ENCODE peak calls at places on chromosomes 12 and 14, in four cellular contexts. One of them, this sample, is unnamed.

GRCh38 chr14:99548285-99548684 is 55.7 kb downstream of the CCDC85C start:
- DNase-seq in astrocyte of the cerebellum: no peak
- DNase-seq in iPS DF 19.7: no peak
- DNase-seq in testis: no peak
- DNase-seq in this sample: no peak

GRCh38 chr14:99225804-99226203 is 46.2 kb downstream of the BCL11B start:
- DNase-seq in astrocyte of the cerebellum: no peak
- DNase-seq in iPS DF 19.7: no peak
- DNase-seq in testis: no peak
- DNase-seq in this sample: no peak

GRCh38 chr12:118821386-118821928 is 159.9 kb upstream of the SRRM4 start:
- DNase-seq in astrocyte of the cerebellum: no peak
- DNase-seq in iPS DF 19.7: peak
- DNase-seq in testis: no peak
- DNase-seq in this sample: no peak

GRCh38 chr14:102318781-102319276 is 717 bp upstream of the ZNF839 start:
- DNase-seq in astrocyte of the cerebellum: no peak
- DNase-seq in iPS DF 19.7: no peak
- DNase-seq in testis: no peak
- DNase-seq in this sample: no peak

GRCh38 chr12:65566776-65567175 is 257.5 kb upstream of the HMGA2 start:
- DNase-seq in astrocyte of the cerebellum: no peak
- DNase-seq in iPS DF 19.7: no peak
- DNase-seq in testis: no peak
- DNase-seq in this sample: no peak

GRCh38 chr14:32374155-32374554 is 45.1 kb downstream of the AKAP6 start:
- DNase-seq in astrocyte of the cerebellum: no peak
- DNase-seq in iPS DF 19.7: no peak
- DNase-seq in testis: no peak
- DNase-seq in this sample: no peak

GRCh38 chr12:90368081-90368480 is 586.9 kb downstream of the CCER1 start:
- DNase-seq in astrocyte of the cerebellum: no peak
- DNase-seq in iPS DF 19.7: no peak
- DNase-seq in testis: no peak
- DNase-seq in this sample: no peak

GRCh38 chr12:125166046-125166445 is 100.8 kb downstream of the AACS start:
- DNase-seq in astrocyte of the cerebellum: no peak
- DNase-seq in iPS DF 19.7: no peak
- DNase-seq in testis: no peak
- DNase-seq in this sample: no peak

GRCh38 chr12:101823891-101824290 is 6.9 kb downstream of the GNPTAB start:
- DNase-seq in astrocyte of the cerebellum: no peak
- DNase-seq in iPS DF 19.7: no peak
- DNase-seq in testis: peak
- DNase-seq in this sample: no peak

This sample was measured in H1.